ENCODE peak calls at places on chromosome 7, in nine cellular contexts. One of them, this sample, is unnamed.
A peak's percentile ranks its signal among the peaks of the same experiment; 100 is the strongest.

GRCh38 chr7:40572810-40573470 is 438.1 kb downstream of the SUGCT start:
- DNase-seq in head of caudate nucleus: no peak
- DNase-seq in OCI-LY7: no peak
- DNase-seq in GM23338: no peak
- DNase-seq in ovary: no peak
- DNase-seq in amygdala: no peak
- DNase-seq in stimulated activated CD4-positive, alpha-beta T cell treated with anti-CD3 and anti-CD28 coated beads, Interleukin-15, amount 100 ng/mL, for 24 hours: no peak
- DNase-seq in HFFc6: peak; percentile 38
- DNase-seq in neural progenitor cell: no peak
- DNase-seq in this sample: no peak

GRCh38 chr7:133724694-133725093 is 402.4 kb upstream of the LRGUK start:
- DNase-seq in head of caudate nucleus: no peak
- DNase-seq in HFFc6: no peak
- DNase-seq in GM23338: no peak
- DNase-seq in OCI-LY7: no peak
- DNase-seq in neural progenitor cell: no peak
- DNase-seq in stimulated activated CD4-positive, alpha-beta T cell treated with anti-CD3 and anti-CD28 coated beads, Interleukin-15, amount 100 ng/mL, for 24 hours: no peak
- DNase-seq in amygdala: no peak
- DNase-seq in ovary: no peak
- DNase-seq in this sample: no peak

GRCh38 chr7:143008007-143008901 is 18.7 kb downstream of the OR9A2 start:
- DNase-seq in amygdala: no peak
- DNase-seq in GM23338: peak; percentile 86
- DNase-seq in neural progenitor cell: peak; percentile 84
- DNase-seq in OCI-LY7: peak; percentile 77
- DNase-seq in HFFc6: peak; percentile 33
- DNase-seq in head of caudate nucleus: peak; percentile 81
- DNase-seq in ovary: peak; percentile 62
- DNase-seq in stimulated activated CD4-positive, alpha-beta T cell treated with anti-CD3 and anti-CD28 coated beads, Interleukin-15, amount 100 ng/mL, for 24 hours: peak; percentile 85
- DNase-seq in this sample: peak; percentile 87

GRCh38 chr7:130141161-130141857 is 63.9 kb downstream of the TMEM209 start:
- DNase-seq in neural progenitor cell: peak; percentile 93
- DNase-seq in amygdala: peak; percentile 86
- DNase-seq in OCI-LY7: no peak
- DNase-seq in stimulated activated CD4-positive, alpha-beta T cell treated with anti-CD3 and anti-CD28 coated beads, Interleukin-15, amount 100 ng/mL, for 24 hours: peak; percentile 59
- DNase-seq in head of caudate nucleus: peak; percentile 16
- DNase-seq in GM23338: peak; percentile 97
- DNase-seq in HFFc6: peak; percentile 67
- DNase-seq in ovary: peak; percentile 90
- DNase-seq in this sample: no peak

GRCh38 chr7:67542916-67543315 is 546.3 kb downstream of the TYW1 start:
- DNase-seq in amygdala: no peak
- DNase-seq in head of caudate nucleus: no peak
- DNase-seq in HFFc6: no peak
- DNase-seq in ovary: no peak
- DNase-seq in OCI-LY7: no peak
- DNase-seq in GM23338: no peak
- DNase-seq in stimulated activated CD4-positive, alpha-beta T cell treated with anti-CD3 and anti-CD28 coated beads, Interleukin-15, amount 100 ng/mL, for 24 hours: no peak
- DNase-seq in neural progenitor cell: no peak
- DNase-seq in this sample: no peak

GRCh38 chr7:96738705-96739104 is 29.1 kb upstream of the SEM1 start:
- DNase-seq in neural progenitor cell: no peak
- DNase-seq in HFFc6: no peak
- DNase-seq in amygdala: no peak
- DNase-seq in stimulated activated CD4-positive, alpha-beta T cell treated with anti-CD3 and anti-CD28 coated beads, Interleukin-15, amount 100 ng/mL, for 24 hours: no peak
- DNase-seq in GM23338: no peak
- DNase-seq in OCI-LY7: no peak
- DNase-seq in ovary: no peak
- DNase-seq in head of caudate nucleus: no peak
- DNase-seq in this sample: no peak

GRCh38 chr7:27641576-27642230 is 21.0 kb downstream of the HIBADH start:
- DNase-seq in neural progenitor cell: no peak
- DNase-seq in ovary: no peak
- DNase-seq in head of caudate nucleus: no peak
- DNase-seq in stimulated activated CD4-positive, alpha-beta T cell treated with anti-CD3 and anti-CD28 coated beads, Interleukin-15, amount 100 ng/mL, for 24 hours: no peak
- DNase-seq in HFFc6: no peak
- DNase-seq in OCI-LY7: no peak
- DNase-seq in GM23338: no peak
- DNase-seq in amygdala: no peak
- DNase-seq in this sample: no peak

GRCh38 chr7:64880322-64881297 is 22.5 kb upstream of the ZNF273 start:
- DNase-seq in amygdala: no peak
- DNase-seq in HFFc6: no peak
- DNase-seq in ovary: no peak
- DNase-seq in stimulated activated CD4-positive, alpha-beta T cell treated with anti-CD3 and anti-CD28 coated beads, Interleukin-15, amount 100 ng/mL, for 24 hours: no peak
- DNase-seq in neural progenitor cell: no peak
- DNase-seq in head of caudate nucleus: no peak
- DNase-seq in GM23338: no peak
- DNase-seq in OCI-LY7: no peak
- DNase-seq in this sample: no peak

GRCh38 chr7:158024881-158025280 is 562.7 kb downstream of the PTPRN2 start:
- DNase-seq in OCI-LY7: no peak
- DNase-seq in amygdala: no peak
- DNase-seq in head of caudate nucleus: no peak
- DNase-seq in GM23338: no peak
- DNase-seq in neural progenitor cell: no peak
- DNase-seq in ovary: no peak
- DNase-seq in stimulated activated CD4-positive, alpha-beta T cell treated with anti-CD3 and anti-CD28 coated beads, Interleukin-15, amount 100 ng/mL, for 24 hours: no peak
- DNase-seq in HFFc6: no peak
- DNase-seq in this sample: no peak

GRCh38 chr7:150450491-150450992 is at the start of gene GIMAP8:
- DNase-seq in stimulated activated CD4-positive, alpha-beta T cell treated with anti-CD3 and anti-CD28 coated beads, Interleukin-15, amount 100 ng/mL, for 24 hours: peak; percentile 72
- DNase-seq in ovary: no peak
- DNase-seq in GM23338: peak; percentile 8
- DNase-seq in OCI-LY7: no peak
- DNase-seq in head of caudate nucleus: no peak
- DNase-seq in amygdala: no peak
- DNase-seq in HFFc6: no peak
- DNase-seq in neural progenitor cell: no peak
- DNase-seq in this sample: no peak

GRCh38 chr7:21256310-21256877 is 171.5 kb upstream of the SP4 start:
- DNase-seq in ovary: no peak
- DNase-seq in amygdala: no peak
- DNase-seq in head of caudate nucleus: no peak
- DNase-seq in OCI-LY7: peak; percentile 45
- DNase-seq in HFFc6: peak; percentile 18
- DNase-seq in GM23338: peak; percentile 58
- DNase-seq in neural progenitor cell: peak; percentile 39
- DNase-seq in stimulated activated CD4-positive, alpha-beta T cell treated with anti-CD3 and anti-CD28 coated beads, Interleukin-15, amount 100 ng/mL, for 24 hours: peak; percentile 11
- DNase-seq in this sample: peak; percentile 64

GRCh38 chr7:30254717-30255095 is 29.7 kb upstream of the ZNRF2 start:
- DNase-seq in amygdala: no peak
- DNase-seq in head of caudate nucleus: no peak
- DNase-seq in ovary: no peak
- DNase-seq in neural progenitor cell: no peak
- DNase-seq in OCI-LY7: no peak
- DNase-seq in stimulated activated CD4-positive, alpha-beta T cell treated with anti-CD3 and anti-CD28 coated beads, Interleukin-15, amount 100 ng/mL, for 24 hours: no peak
- DNase-seq in GM23338: no peak
- DNase-seq in HFFc6: no peak
- DNase-seq in this sample: no peak

GRCh38 chr7:75945297-75946168 is 30.6 kb downstream of the POR start:
- DNase-seq in HFFc6: peak; percentile 46
- DNase-seq in amygdala: no peak
- DNase-seq in head of caudate nucleus: no peak
- DNase-seq in ovary: no peak
- DNase-seq in stimulated activated CD4-positive, alpha-beta T cell treated with anti-CD3 and anti-CD28 coated beads, Interleukin-15, amount 100 ng/mL, for 24 hours: no peak
- DNase-seq in neural progenitor cell: no peak
- DNase-seq in GM23338: no peak
- DNase-seq in OCI-LY7: no peak
- DNase-seq in this sample: no peak

GRCh38 chr7:149573519-149573918 is 75.9 kb upstream of the ZNF746 start:
- DNase-seq in OCI-LY7: peak; percentile 21
- DNase-seq in stimulated activated CD4-positive, alpha-beta T cell treated with anti-CD3 and anti-CD28 coated beads, Interleukin-15, amount 100 ng/mL, for 24 hours: no peak
- DNase-seq in GM23338: peak; percentile 37
- DNase-seq in neural progenitor cell: no peak
- DNase-seq in head of caudate nucleus: no peak
- DNase-seq in HFFc6: no peak
- DNase-seq in amygdala: no peak
- DNase-seq in ovary: no peak
- DNase-seq in this sample: no peak

GRCh38 chr7:94297397-94297838 is 97.3 kb upstream of the COL1A2 start:
- DNase-seq in GM23338: no peak
- DNase-seq in head of caudate nucleus: no peak
- DNase-seq in neural progenitor cell: no peak
- DNase-seq in amygdala: no peak
- DNase-seq in HFFc6: peak; percentile 97
- DNase-seq in OCI-LY7: no peak
- DNase-seq in ovary: peak; percentile 71
- DNase-seq in stimulated activated CD4-positive, alpha-beta T cell treated with anti-CD3 and anti-CD28 coated beads, Interleukin-15, amount 100 ng/mL, for 24 hours: no peak
- DNase-seq in this sample: no peak

GRCh38 chr7:25117226-25118047 is 7.6 kb downstream of the CYCS start:
- DNase-seq in amygdala: no peak
- DNase-seq in GM23338: no peak
- DNase-seq in neural progenitor cell: no peak
- DNase-seq in stimulated activated CD4-positive, alpha-beta T cell treated with anti-CD3 and anti-CD28 coated beads, Interleukin-15, amount 100 ng/mL, for 24 hours: no peak
- DNase-seq in HFFc6: no peak
- DNase-seq in ovary: no peak
- DNase-seq in head of caudate nucleus: no peak
- DNase-seq in OCI-LY7: peak; percentile 66
- DNase-seq in this sample: no peak

GRCh38 chr7:16626388-16626787 is 19.2 kb downstream of the ANKMY2 start:
- DNase-seq in ovary: no peak
- DNase-seq in HFFc6: no peak
- DNase-seq in GM23338: no peak
- DNase-seq in amygdala: no peak
- DNase-seq in neural progenitor cell: no peak
- DNase-seq in head of caudate nucleus: no peak
- DNase-seq in OCI-LY7: no peak
- DNase-seq in stimulated activated CD4-positive, alpha-beta T cell treated with anti-CD3 and anti-CD28 coated beads, Interleukin-15, amount 100 ng/mL, for 24 hours: no peak
- DNase-seq in this sample: no peak

GRCh38 chr7:156499247-156499881 is 141.2 kb upstream of the RNF32 start:
- DNase-seq in amygdala: no peak
- DNase-seq in GM23338: no peak
- DNase-seq in neural progenitor cell: no peak
- DNase-seq in OCI-LY7: no peak
- DNase-seq in stimulated activated CD4-positive, alpha-beta T cell treated with anti-CD3 and anti-CD28 coated beads, Interleukin-15, amount 100 ng/mL, for 24 hours: no peak
- DNase-seq in head of caudate nucleus: no peak
- DNase-seq in ovary: no peak
- DNase-seq in HFFc6: no peak
- DNase-seq in this sample: no peak

GRCh38 chr7:15891151-15891842 is 204.8 kb upstream of the MEOX2 start:
- DNase-seq in head of caudate nucleus: no peak
- DNase-seq in ovary: no peak
- DNase-seq in neural progenitor cell: no peak
- DNase-seq in OCI-LY7: no peak
- DNase-seq in GM23338: no peak
- DNase-seq in stimulated activated CD4-positive, alpha-beta T cell treated with anti-CD3 and anti-CD28 coated beads, Interleukin-15, amount 100 ng/mL, for 24 hours: no peak
- DNase-seq in HFFc6: peak; percentile 32
- DNase-seq in amygdala: no peak
- DNase-seq in this sample: no peak

GRCh38 chr7:80078159-80078731 is 56.4 kb upstream of the GNAI1 start:
- DNase-seq in neural progenitor cell: no peak
- DNase-seq in amygdala: no peak
- DNase-seq in head of caudate nucleus: no peak
- DNase-seq in stimulated activated CD4-positive, alpha-beta T cell treated with anti-CD3 and anti-CD28 coated beads, Interleukin-15, amount 100 ng/mL, for 24 hours: peak; percentile 46
- DNase-seq in GM23338: no peak
- DNase-seq in ovary: no peak
- DNase-seq in HFFc6: peak; percentile 8
- DNase-seq in OCI-LY7: no peak
- DNase-seq in this sample: peak; percentile 26

GRCh38 chr7:45028920-45029344 is 28.9 kb downstream of the CCM2 start:
- DNase-seq in HFFc6: no peak
- DNase-seq in head of caudate nucleus: no peak
- DNase-seq in GM23338: no peak
- DNase-seq in OCI-LY7: no peak
- DNase-seq in ovary: no peak
- DNase-seq in amygdala: no peak
- DNase-seq in stimulated activated CD4-positive, alpha-beta T cell treated with anti-CD3 and anti-CD28 coated beads, Interleukin-15, amount 100 ng/mL, for 24 hours: no peak
- DNase-seq in neural progenitor cell: no peak
- DNase-seq in this sample: no peak

GRCh38 chr7:157043745-157044144 is 33.3 kb upstream of the MNX1 start:
- DNase-seq in head of caudate nucleus: no peak
- DNase-seq in stimulated activated CD4-positive, alpha-beta T cell treated with anti-CD3 and anti-CD28 coated beads, Interleukin-15, amount 100 ng/mL, for 24 hours: no peak
- DNase-seq in OCI-LY7: no peak
- DNase-seq in amygdala: no peak
- DNase-seq in ovary: no peak
- DNase-seq in neural progenitor cell: no peak
- DNase-seq in GM23338: no peak
- DNase-seq in HFFc6: no peak
- DNase-seq in this sample: no peak

GRCh38 chr7:16708980-16709379 is 44.6 kb upstream of the TSPAN13 start:
- DNase-seq in GM23338: peak; percentile 15
- DNase-seq in stimulated activated CD4-positive, alpha-beta T cell treated with anti-CD3 and anti-CD28 coated beads, Interleukin-15, amount 100 ng/mL, for 24 hours: no peak
- DNase-seq in neural progenitor cell: no peak
- DNase-seq in amygdala: no peak
- DNase-seq in HFFc6: peak; percentile 98
- DNase-seq in head of caudate nucleus: no peak
- DNase-seq in OCI-LY7: no peak
- DNase-seq in ovary: no peak
- DNase-seq in this sample: no peak

GRCh38 chr7:99201027-99201426 is 6.9 kb downstream of the KPNA7 start:
- DNase-seq in amygdala: no peak
- DNase-seq in head of caudate nucleus: no peak
- DNase-seq in neural progenitor cell: no peak
- DNase-seq in OCI-LY7: no peak
- DNase-seq in HFFc6: peak; percentile 93
- DNase-seq in ovary: no peak
- DNase-seq in stimulated activated CD4-positive, alpha-beta T cell treated with anti-CD3 and anti-CD28 coated beads, Interleukin-15, amount 100 ng/mL, for 24 hours: no peak
- DNase-seq in GM23338: no peak
- DNase-seq in this sample: no peak

GRCh38 chr7:92717601-92717981 is 118.8 kb downstream of the CDK6 start:
- DNase-seq in amygdala: no peak
- DNase-seq in stimulated activated CD4-positive, alpha-beta T cell treated with anti-CD3 and anti-CD28 coated beads, Interleukin-15, amount 100 ng/mL, for 24 hours: no peak
- DNase-seq in head of caudate nucleus: no peak
- DNase-seq in neural progenitor cell: no peak
- DNase-seq in HFFc6: peak; percentile 60
- DNase-seq in GM23338: no peak
- DNase-seq in ovary: no peak
- DNase-seq in OCI-LY7: no peak
- DNase-seq in this sample: no peak